ENCODE peak calls at places on chromosomes 4 and X, in six cellular contexts. One of them, this sample, is unnamed.

GRCh38 chr4:101326586-101326985 is 20.7 kb downstream of the PPP3CA start:
- DNase-seq in GM04504: no peak
- DNase-seq in GM13977: no peak
- DNase-seq in T follicular helper cell: no peak
- DNase-seq in omental fat pad: no peak
- DNase-seq in Right ventricle myocardium superior: no peak
- DNase-seq in this sample: no peak

GRCh38 chrX:40539214-40540142 is 41.3 kb upstream of the ATP6AP2 start:
- DNase-seq in GM04504: peak
- DNase-seq in GM13977: peak
- DNase-seq in T follicular helper cell: peak
- DNase-seq in omental fat pad: peak
- DNase-seq in Right ventricle myocardium superior: peak
- DNase-seq in this sample: peak

GRCh38 chr4:93828830-93829530 is 427 bp downstream of the ATOH1 start:
- DNase-seq in GM04504: no peak
- DNase-seq in GM13977: peak
- DNase-seq in T follicular helper cell: no peak
- DNase-seq in omental fat pad: no peak
- DNase-seq in Right ventricle myocardium superior: peak
- DNase-seq in this sample: no peak

GRCh38 chr4:104210420-104210819 is 284.3 kb downstream of the CXXC4 start:
- DNase-seq in GM04504: no peak
- DNase-seq in GM13977: no peak
- DNase-seq in T follicular helper cell: no peak
- DNase-seq in omental fat pad: no peak
- DNase-seq in Right ventricle myocardium superior: no peak
- DNase-seq in this sample: no peak

GRCh38 chr4:68732653-68733466 is 62.4 kb upstream of the UGT2B15 start:
- DNase-seq in GM04504: no peak
- DNase-seq in GM13977: no peak
- DNase-seq in T follicular helper cell: no peak
- DNase-seq in omental fat pad: no peak
- DNase-seq in Right ventricle myocardium superior: no peak
- DNase-seq in this sample: no peak

GRCh38 chrX:148878371-148878770 is 378.0 kb downstream of the AFF2 start:
- DNase-seq in GM04504: no peak
- DNase-seq in GM13977: no peak
- DNase-seq in T follicular helper cell: no peak
- DNase-seq in omental fat pad: no peak
- DNase-seq in Right ventricle myocardium superior: no peak
- DNase-seq in this sample: no peak

GRCh38 chr4:132333723-132334045 is 815.4 kb upstream of the PCDH10 start:
- DNase-seq in GM04504: peak
- DNase-seq in GM13977: no peak
- DNase-seq in T follicular helper cell: no peak
- DNase-seq in omental fat pad: no peak
- DNase-seq in Right ventricle myocardium superior: no peak
- DNase-seq in this sample: no peak

GRCh38 chr4:48877827-48878535 is 28.6 kb downstream of the OCIAD2 start:
- DNase-seq in GM04504: no peak
- DNase-seq in GM13977: no peak
- DNase-seq in T follicular helper cell: no peak
- DNase-seq in omental fat pad: no peak
- DNase-seq in Right ventricle myocardium superior: no peak
- DNase-seq in this sample: no peak

GRCh38 chr4:73777612-73778011 is 37.2 kb downstream of the CXCL8 start:
- DNase-seq in GM04504: peak
- DNase-seq in GM13977: no peak
- DNase-seq in T follicular helper cell: no peak
- DNase-seq in omental fat pad: no peak
- DNase-seq in Right ventricle myocardium superior: no peak
- DNase-seq in this sample: no peak

This sample was measured in central memory CD8-positive, alpha-beta T cell.